ENCODE peak calls at places on chromosome 1, in nine cellular contexts. N is mesendoderm, Y is body of pancreas, J is adrenal gland, T is ovary, C is left ventricle myocardium inferior, M is Panc1, B is neuronal stem cell, H is tibial nerve. E is an unnamed sample.
A peak's percentile ranks its signal among the peaks of the same experiment; 100 is the strongest.

GRCh38 chr1:6459850-6460265 is 6.1 kb downstream of the TNFRSF25 start:
- DNase-seq in H (no peak), Y (no peak), N (peak; percentile 38), J (no peak), T (no peak), C (no peak), M (no peak), B (no peak), E (no peak)

GRCh38 chr1:39001516-39002389 is 10.7 kb downstream of the AKIRIN1 start:
- DNase-seq in C (no peak), M (no peak), B (no peak), N (no peak), H (no peak), J (no peak), Y (no peak), T (no peak), E (no peak)

GRCh38 chr1:209657140-209657879 is 5.1 kb upstream of the LAMB3 start:
- DNase-seq in T (no peak), J (no peak), Y (no peak), N (no peak), M (no peak), C (no peak), H (no peak), B (no peak), E (no peak)

GRCh38 chr1:230747139-230747730 is at the start of gene CAPN9:
- DNase-seq in Y (no peak), H (no peak), N (no peak), C (no peak), B (no peak), M (no peak), J (no peak), T (no peak), E (no peak)

GRCh38 chr1:192877283-192877886 is 68.5 kb downstream of the RGS2 start:
- DNase-seq in T (no peak), C (no peak), H (no peak), J (no peak), M (no peak), N (no peak), Y (no peak), B (no peak), E (no peak)

GRCh38 chr1:64484651-64485050 is 14.7 kb downstream of the CACHD1 start:
- DNase-seq in N (no peak), Y (no peak), B (no peak), T (no peak), M (peak; percentile 45), J (peak; percentile 50), H (no peak), C (no peak), E (no peak)

GRCh38 chr1:70256664-70257063 is 35.5 kb downstream of the SRSF11 start:
- DNase-seq in M (no peak), T (no peak), B (no peak), C (no peak), J (no peak), N (no peak), H (no peak), Y (no peak), E (no peak)

GRCh38 chr1:53346814-53347176 is 18.9 kb upstream of the LRP8 start:
- DNase-seq in N (no peak), Y (peak; percentile 4), M (no peak), H (no peak), C (no peak), B (no peak), T (peak; percentile 4), J (no peak), E (no peak)

GRCh38 chr1:216461466-216461865 is 38.2 kb upstream of the USH2A start:
- DNase-seq in T (no peak), N (peak; percentile 16), M (no peak), Y (no peak), C (no peak), J (no peak), B (no peak), H (no peak), E (no peak)

GRCh38 chr1:14897080-14897449 is 256.5 kb upstream of the TMEM51 start:
- DNase-seq in C (no peak), M (no peak), T (no peak), J (no peak), H (no peak), N (peak; percentile 59), Y (no peak), B (no peak), E (no peak)

GRCh38 chr1:41870076-41870562 is 48.6 kb downstream of the HIVEP3 start:
- DNase-seq in B (no peak), C (no peak), Y (no peak), M (no peak), J (no peak), N (peak; percentile 54), H (no peak), T (no peak), E (no peak)

GRCh38 chr1:94865369-94865768 is 45.2 kb downstream of the SLC44A3 start:
- DNase-seq in T (no peak), Y (peak; percentile 56), C (no peak), J (no peak), H (no peak), B (no peak), N (no peak), M (no peak), E (no peak)

GRCh38 chr1:208216062-208216461 is 28.1 kb downstream of the PLXNA2 start:
- DNase-seq in M (no peak), C (no peak), Y (no peak), H (no peak), T (no peak), N (no peak), B (no peak), J (no peak), E (no peak)

GRCh38 chr1:110440877-110441276 is 10.1 kb upstream of the PROK1 start:
- DNase-seq in Y (peak; percentile 22), J (peak; percentile 70), N (no peak), H (peak; percentile 44), M (no peak), C (no peak), B (no peak), T (peak; percentile 81), E (no peak)

GRCh38 chr1:42723511-42723910 is 16.5 kb downstream of the CLDN19 start:
- DNase-seq in H (no peak), T (no peak), N (no peak), Y (no peak), J (no peak), B (no peak), C (no peak), M (no peak), E (no peak)

GRCh38 chr1:243851129-243851756 is 1.2 kb upstream of the AKT3 start:
- DNase-seq in Y (no peak), J (peak; percentile 63), B (no peak), H (no peak), C (no peak), T (no peak), N (no peak), M (no peak), E (no peak)

GRCh38 chr1:31661856-31662255 is 17.2 kb upstream of the PEF1 start:
- DNase-seq in B (no peak), J (no peak), N (no peak), M (no peak), T (no peak), C (no peak), H (no peak), Y (no peak), E (no peak)

GRCh38 chr1:212967767-212968166 is 17.4 kb downstream of the VASH2 start:
- DNase-seq in N (peak; percentile 96), J (no peak), M (peak; percentile 8), B (no peak), C (no peak), Y (no peak), H (no peak), T (no peak), E (no peak)

GRCh38 chr1:230321741-230322420 is 104.3 kb downstream of the PGBD5 start:
- DNase-seq in N (no peak), B (no peak), M (no peak), C (peak; percentile 63), T (no peak), H (no peak), J (peak; percentile 10), Y (no peak), E (peak; percentile 71)

GRCh38 chr1:121418369-121419049 is 233.7 kb downstream of the SRGAP2C start:
- DNase-seq in C (no peak), H (no peak), B (no peak), J (no peak), T (no peak), N (peak; percentile 69), Y (no peak), M (no peak), E (no peak)

DNA sequence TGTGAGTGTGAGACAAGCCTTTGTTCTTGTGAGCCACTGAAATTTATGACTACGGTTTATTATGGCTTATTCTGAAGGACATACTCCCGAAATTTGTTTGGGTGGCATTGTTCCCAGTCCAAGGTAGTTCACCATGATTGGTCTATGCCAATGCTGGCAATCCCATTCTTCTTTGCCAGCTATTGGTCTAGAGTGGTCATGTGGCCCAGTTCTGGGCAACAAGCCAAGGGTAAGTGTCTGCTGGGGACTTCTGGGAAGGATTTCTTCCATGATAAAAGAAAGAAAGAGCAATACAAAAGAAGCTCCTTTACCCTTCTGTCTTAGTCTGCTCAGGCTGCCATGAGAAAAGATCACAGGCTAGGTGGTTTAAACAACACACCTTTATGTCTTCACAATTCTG is 201.6 kb downstream of the SLC35F3 start:
- DNase-seq in N (no peak), Y (no peak), J (no peak), T (no peak), B (no peak), M (no peak), C (no peak), H (no peak), E (no peak)
- H3K27me3 ChIP-seq in N (no peaks in the 10 kb centered on the region), Y (no peaks in the 10 kb centered on the region), J (no peaks in the 10 kb centered on the region), T (no peaks in the 10 kb centered on the region), B (no peaks in the 10 kb centered on the region), M (no peaks in the 10 kb centered on the region), C (peaks cover 42% of the 10 kb centered on the region), H (no peaks in the 10 kb centered on the region), E (no peaks in the 10 kb centered on the region)

GRCh38 chr1:19610282-19610978 is 33.7 kb upstream of the NBL1 start:
- DNase-seq in H (no peak), N (no peak), Y (no peak), J (no peak), T (no peak), M (no peak), B (no peak), C (no peak), E (no peak)
- H3K27ac ChIP-seq in H (no peak overlapping the region), N (no peak overlapping the region), Y (no peak overlapping the region), J (peak overlapping the region; percentile 31), T (no peak overlapping the region), M (no peak overlapping the region), B (no peak overlapping the region), C (peak overlapping the region; percentile 41), E (peak overlapping the region; percentile 41)

GRCh38 chr1:152096931-152097330 is 8.1 kb upstream of the TCHHL1 start:
- DNase-seq in B (no peak), H (no peak), M (no peak), N (no peak), C (no peak), T (no peak), J (no peak), Y (no peak), E (no peak)
- H3K27me3 ChIP-seq in B (no peaks in the 10 kb centered on the region), H (no peaks in the 10 kb centered on the region), M (peaks cover 10% of the 10 kb centered on the region), N (no peaks in the 10 kb centered on the region), C (peaks cover 28% of the 10 kb centered on the region), T (no peaks in the 10 kb centered on the region), J (no peaks in the 10 kb centered on the region), Y (no peaks in the 10 kb centered on the region), E (peaks cover 6% of the 10 kb centered on the region)

DNA sequence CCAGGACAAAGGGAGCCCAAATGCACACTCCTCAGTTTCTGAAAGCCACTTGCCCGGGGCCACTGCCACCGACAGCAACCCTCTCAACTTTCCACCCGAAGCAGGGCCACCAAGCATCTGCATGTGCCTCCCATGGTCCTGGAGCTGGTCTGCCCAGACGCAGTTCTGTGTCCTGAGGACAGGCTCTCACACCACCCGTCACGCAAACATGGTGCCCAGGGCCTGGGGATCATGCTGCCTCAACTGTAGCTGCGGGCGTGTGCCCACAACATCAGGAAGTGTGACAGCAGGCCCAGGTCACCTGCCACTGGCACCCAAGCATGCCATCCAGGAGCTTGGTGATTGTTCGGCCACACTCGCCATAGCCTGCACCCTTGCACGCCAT is 14.4 kb downstream of the GBP1 start:
- DNase-seq in C (no peak), J (no peak), M (no peak), Y (no peak), T (no peak), N (no peak), B (no peak), H (no peak), E (no peak)
- H3K27ac ChIP-seq in C (no peak overlapping the region), J (no peak overlapping the region), M (no peak overlapping the region), Y (no peak overlapping the region), T (no peak overlapping the region), N (no peak overlapping the region), B (no peak overlapping the region), H (no peak overlapping the region), E (no peak overlapping the region)

E was measured in gastrocnemius medialis.